ENCODE peak calls at places on chromosomes 1 and 21, in four cellular contexts. U, Z, L and P are unnamed samples. For H3K36me3, the result is how much of the 10 kb centered on the place peaks cover.

GRCh38 chr1:24749886-24750285 is 4.6 kb downstream of the CLIC4 start:
- DNase-seq in U (no peak), Z (no peak), L (peak), P (no peak)

GRCh38 chr1:226643701-226644540 is 95.2 kb downstream of the ITPKB start:
- DNase-seq in U (peak), Z (no peak), L (peak), P (peak)

GRCh38 chr1:40140211-40140709 is 20.9 kb upstream of the RLF start:
- DNase-seq in U (no peak), Z (peak), L (no peak), P (no peak)

GRCh38 chr1:2283371-2283990 is 55.4 kb downstream of the SKI start:
- DNase-seq in U (no peak), Z (no peak), L (no peak), P (no peak)

GRCh38 chr1:28592314-28593071 is 428 bp downstream of the RAB42 start:
- DNase-seq in U (no peak), Z (no peak), L (peak), P (no peak)

GRCh38 chr1:242467556-242468145 is 56.8 kb downstream of the PLD5 start:
- DNase-seq in U (peak), Z (peak), L (no peak), P (no peak)

GRCh38 chr1:66313446-66313845 is 220.5 kb upstream of the SGIP1 start:
- DNase-seq in U (no peak), Z (peak), L (no peak), P (no peak)

GRCh38 chr1:209015092-209015491 is 568.4 kb upstream of the CAMK1G start:
- DNase-seq in U (no peak), Z (no peak), L (no peak), P (no peak)

GRCh38 chr1:22237433-22238093 is 94.7 kb upstream of the WNT4 start:
- DNase-seq in U (no peak), Z (no peak), L (no peak), P (no peak)

GRCh38 chr21:33268736-33269441 is 2.7 kb downstream of the IL10RB start:
- DNase-seq in U (peak), Z (no peak), L (no peak), P (peak)

GRCh38 chr1:50295553-50295952 is 127.7 kb downstream of the DMRTA2 start:
- DNase-seq in U (no peak), Z (no peak), L (no peak), P (no peak)

GRCh38 chr1:203271018-203271743 is 34.1 kb upstream of the BTG2 start:
- DNase-seq in U (peak), Z (peak), L (peak), P (peak)

GRCh38 chr21:24007592-24007991 is 1599.7 kb downstream of the MRPL39 start:
- DNase-seq in U (no peak), Z (no peak), L (no peak), P (no peak)

GRCh38 chr21:26756491-26757159 is 88.6 kb downstream of the ADAMTS1 start:
- DNase-seq in U (no peak), Z (no peak), L (no peak), P (no peak)

GRCh38 chr1:53572802-53573148 is 113.6 kb downstream of the DMRTB1 start:
- DNase-seq in U (no peak), Z (no peak), L (no peak), P (no peak)

GRCh38 chr1:66493731-66494130 is 40.2 kb upstream of the SGIP1 start:
- DNase-seq in U (no peak), Z (no peak), L (no peak), P (no peak)

GRCh38 chr1:163275222-163275621 is 46.5 kb upstream of the NUF2 start:
- DNase-seq in U (no peak), Z (no peak), L (no peak), P (no peak)

GRCh38 chr1:15902882-15903281 is 55.4 kb downstream of the SPEN start:
- DNase-seq in U (no peak), Z (peak), L (no peak), P (no peak)

GRCh38 chr1:233172201-233172600 is 123.3 kb downstream of the PCNX2 start:
- DNase-seq in U (no peak), Z (peak), L (no peak), P (no peak)

GRCh38 chr21:41813226-41813625 is 46.4 kb upstream of the RIPK4 start:
- DNase-seq in U (no peak), Z (no peak), L (no peak), P (no peak)

GRCh38 chr1:114458208-114458777 is 52.7 kb downstream of the TRIM33 start:
- DNase-seq in U (no peak), Z (peak), L (no peak), P (peak)

GRCh38 chr1:222709700-222710153 is 2.6 kb downstream of the AIDA start:
- DNase-seq in U (no peak), Z (peak), L (no peak), P (no peak)

GRCh38 chr1:111600886-111601386 is 18.7 kb upstream of the RAP1A start:
- DNase-seq in U (peak), Z (no peak), L (no peak), P (no peak)

GRCh38 chr21:43603641-43604504 is 55.4 kb downstream of the HSF2BP start:
- DNase-seq in U (no peak), Z (peak), L (no peak), P (no peak)

GRCh38 chr1:180521474-180522203 is 19.3 kb upstream of the ACBD6 start:
- DNase-seq in U (no peak), Z (peak), L (no peak), P (no peak)

GRCh38 chr1:94527447-94528031 is 14.0 kb downstream of the F3 start:
- DNase-seq in U (no peak), Z (peak), L (no peak), P (no peak)

GRCh38 chr1:117591248-117591647 is 14.6 kb upstream of the TENT5C start:
- DNase-seq in U (no peak), Z (no peak), L (no peak), P (no peak)

DNA sequence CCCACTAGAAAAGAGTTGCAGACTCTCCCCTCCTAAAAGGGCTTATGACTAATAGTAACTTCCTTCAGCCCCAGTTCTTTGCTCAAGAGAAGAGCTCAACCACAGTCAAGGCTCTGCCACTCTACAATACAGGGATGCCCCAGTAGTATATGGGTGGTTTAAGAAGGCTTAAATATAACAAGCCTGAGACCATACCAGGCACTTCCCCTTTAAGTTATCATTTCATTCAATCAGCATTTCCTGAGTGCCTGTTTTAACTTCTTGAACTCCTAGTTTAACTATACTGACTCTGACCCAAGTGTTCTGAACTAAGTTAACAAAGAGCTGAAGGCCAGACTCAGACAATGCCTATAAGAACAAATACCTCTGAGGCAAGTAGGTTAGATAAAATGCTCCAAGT is 19.8 kb downstream of the PRPF38A start:
- DNase-seq in U (no peak), Z (peak), L (no peak), P (peak)
- H3K36me3 ChIP-seq in U (half or more), Z (under half), L (half or more), P (under half)

GRCh38 chr21:37228003-37228400 is 39.1 kb downstream of the VPS26C start:
- DNase-seq in U (no peak), Z (no peak), L (no peak), P (no peak)

GRCh38 chr21:37224861-37225260 is 42.3 kb downstream of the VPS26C start:
- DNase-seq in U (no peak), Z (no peak), L (no peak), P (no peak)

GRCh38 chr21:37227071-37228002 is 39.8 kb downstream of the VPS26C start:
- DNase-seq in U (no peak), Z (no peak), L (no peak), P (no peak)

GRCh38 chr21:37225440-37225839 is 41.7 kb downstream of the VPS26C start:
- DNase-seq in U (no peak), Z (no peak), L (no peak), P (peak)

DNA sequence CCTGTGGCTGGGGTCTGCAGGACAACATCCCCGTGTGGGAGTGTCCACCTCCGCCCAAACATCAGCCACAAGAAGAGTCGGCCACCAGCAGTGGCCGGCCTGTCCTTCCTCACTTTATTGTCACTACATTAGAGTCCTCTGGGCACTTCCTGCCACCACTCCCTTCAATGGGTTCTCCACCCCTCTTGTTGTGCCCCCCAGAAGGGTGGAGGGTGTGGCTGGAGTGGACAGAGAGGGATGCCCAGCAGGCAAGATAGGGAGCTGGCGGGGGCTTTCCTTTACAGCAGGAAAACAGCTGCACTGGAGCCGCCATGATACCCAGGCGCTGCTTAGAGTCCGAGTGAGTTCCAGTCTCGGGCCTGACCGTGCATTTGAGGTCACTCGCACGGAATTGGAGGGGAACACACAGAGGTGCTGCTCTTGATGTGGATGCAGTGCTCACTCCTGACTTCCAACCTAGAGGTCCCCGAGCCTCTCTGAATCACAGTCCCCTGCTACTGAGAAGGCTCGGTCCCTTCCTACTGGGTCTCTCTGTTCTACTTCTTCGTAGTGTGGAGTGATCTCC is 40.7 kb downstream of the VPS26C start:
- DNase-seq in U (no peak), Z (no peak), L (no peak), P (no peak)
- H3K36me3 ChIP-seq in U (half or more), Z (under half), L (half or more), P (half or more)

GRCh38 chr1:175033931-175034330 is 10.7 kb upstream of the MRPS14 start:
- DNase-seq in U (no peak), Z (no peak), L (no peak), P (no peak)

GRCh38 chr1:175040324-175040910 is 17.2 kb upstream of the MRPS14 start:
- DNase-seq in U (no peak), Z (no peak), L (no peak), P (no peak)

GRCh38 chr1:175035860-175036259 is 12.6 kb upstream of the MRPS14 start:
- DNase-seq in U (no peak), Z (no peak), L (no peak), P (no peak)

GRCh38 chr1:175034775-175035174 is 11.6 kb upstream of the MRPS14 start:
- DNase-seq in U (no peak), Z (no peak), L (no peak), P (no peak)

DNA sequence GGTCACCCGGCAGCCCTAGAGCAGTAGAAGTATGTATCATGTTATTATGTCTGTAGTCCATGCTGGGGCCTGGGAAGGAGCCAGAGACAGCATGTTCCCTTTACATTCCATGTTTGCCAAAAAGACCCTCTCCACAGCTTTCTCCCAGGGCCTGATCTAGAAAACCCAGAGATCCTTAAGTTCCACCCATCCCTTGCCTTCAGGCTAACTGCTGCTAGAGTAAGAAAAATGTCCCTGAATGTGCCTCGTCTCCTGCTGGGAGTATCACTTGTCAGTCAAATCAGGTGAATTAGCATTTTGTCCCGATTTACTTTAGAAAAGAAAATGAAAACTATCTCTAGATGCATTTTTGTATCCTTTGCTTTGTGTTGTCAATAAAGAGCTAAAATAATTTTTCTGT is 13.3 kb upstream of the MRPS14 start:
- DNase-seq in U (no peak), Z (no peak), L (no peak), P (no peak)
- H3K36me3 ChIP-seq in U (under half), Z (under half), L (under half), P (under half)

GRCh38 chr1:153639280-153639679 is 5.4 kb downstream of the CHTOP start:
- DNase-seq in U (no peak), Z (no peak), L (no peak), P (no peak)
- H3K36me3 ChIP-seq in U (half or more), Z (half or more), L (half or more), P (half or more)

DNA sequence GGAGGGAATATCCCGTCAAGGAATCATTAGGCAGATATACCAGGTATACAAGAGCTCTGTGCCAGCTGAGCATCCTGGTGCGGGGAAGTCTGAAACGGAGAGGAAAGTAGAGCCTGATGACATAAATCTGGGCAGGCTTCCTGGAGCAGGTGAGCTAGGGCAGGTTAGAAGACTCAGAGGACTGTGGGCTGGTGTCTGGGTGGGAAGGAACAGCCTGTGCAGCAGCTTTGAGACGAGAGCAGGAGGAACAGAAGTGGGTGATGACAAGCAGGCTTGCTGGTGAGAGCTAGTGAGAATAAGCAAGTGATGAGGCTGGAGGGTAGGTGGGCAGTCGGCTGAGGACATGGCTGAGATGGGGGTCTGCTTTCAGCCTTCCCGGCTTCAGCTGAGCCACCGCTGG is 6.7 kb downstream of the CELSR2 start:
- DNase-seq in U (no peak), Z (no peak), L (no peak), P (no peak)
- H3K36me3 ChIP-seq in U (under half), Z (under half), L (under half), P (under half)